ENCODE peak calls at places on chromosomes 12 and 14, in ten cellular contexts. One of them, this sample, is unnamed.

GRCh38 chr12:123444396-123445026 is 8.0 kb upstream of the RILPL2 start:
- DNase-seq in activated CD8-positive, alpha-beta T cell treated with anti-CD3 and anti-CD28 coated beads, Interleukin-2, amount 10 ng/mL, durations not matched to agents 7 days and 5 days: no peak
- DNase-seq in activated naive CD8-positive, alpha-beta T cell treated with anti-CD3 and anti-CD28 coated beads, Interleukin-2, amount 50 U/mL, for 24 hours: no peak
- DNase-seq in non-pigmented ciliary epithelial cell: peak; percentile 26
- DNase-seq in naive B cell: no peak
- DNase-seq in nucleus accumbens: no peak
- DNase-seq in neural crest cell: no peak
- DNase-seq in EL: no peak
- DNase-seq in amygdala: no peak
- DNase-seq in frontal cortex: no peak
- DNase-seq in this sample: peak; percentile 78

GRCh38 chr14:27995688-27996087 is 770.9 kb upstream of the FOXG1 start:
- DNase-seq in activated CD8-positive, alpha-beta T cell treated with anti-CD3 and anti-CD28 coated beads, Interleukin-2, amount 10 ng/mL, durations not matched to agents 7 days and 5 days: no peak
- DNase-seq in activated naive CD8-positive, alpha-beta T cell treated with anti-CD3 and anti-CD28 coated beads, Interleukin-2, amount 50 U/mL, for 24 hours: no peak
- DNase-seq in non-pigmented ciliary epithelial cell: no peak
- DNase-seq in naive B cell: no peak
- DNase-seq in nucleus accumbens: no peak
- DNase-seq in neural crest cell: no peak
- DNase-seq in EL: no peak
- DNase-seq in amygdala: no peak
- DNase-seq in frontal cortex: no peak
- DNase-seq in this sample: no peak

GRCh38 chr12:96981053-96981452 is 74.0 kb downstream of the NEDD1 start:
- DNase-seq in activated CD8-positive, alpha-beta T cell treated with anti-CD3 and anti-CD28 coated beads, Interleukin-2, amount 10 ng/mL, durations not matched to agents 7 days and 5 days: no peak
- DNase-seq in activated naive CD8-positive, alpha-beta T cell treated with anti-CD3 and anti-CD28 coated beads, Interleukin-2, amount 50 U/mL, for 24 hours: no peak
- DNase-seq in non-pigmented ciliary epithelial cell: peak; percentile 84
- DNase-seq in naive B cell: no peak
- DNase-seq in nucleus accumbens: no peak
- DNase-seq in neural crest cell: no peak
- DNase-seq in EL: peak; percentile 82
- DNase-seq in amygdala: no peak
- DNase-seq in frontal cortex: no peak
- DNase-seq in this sample: peak; percentile 81

GRCh38 chr12:113515082-113515856 is 43.6 kb upstream of the LHX5 start:
- DNase-seq in activated CD8-positive, alpha-beta T cell treated with anti-CD3 and anti-CD28 coated beads, Interleukin-2, amount 10 ng/mL, durations not matched to agents 7 days and 5 days: no peak
- DNase-seq in activated naive CD8-positive, alpha-beta T cell treated with anti-CD3 and anti-CD28 coated beads, Interleukin-2, amount 50 U/mL, for 24 hours: no peak
- DNase-seq in non-pigmented ciliary epithelial cell: no peak
- DNase-seq in naive B cell: no peak
- DNase-seq in nucleus accumbens: no peak
- DNase-seq in neural crest cell: no peak
- DNase-seq in EL: no peak
- DNase-seq in amygdala: no peak
- DNase-seq in frontal cortex: no peak
- DNase-seq in this sample: no peak

GRCh38 chr14:104868060-104868740 is 3.1 kb downstream of the CEP170B start:
- DNase-seq in activated CD8-positive, alpha-beta T cell treated with anti-CD3 and anti-CD28 coated beads, Interleukin-2, amount 10 ng/mL, durations not matched to agents 7 days and 5 days: no peak
- DNase-seq in activated naive CD8-positive, alpha-beta T cell treated with anti-CD3 and anti-CD28 coated beads, Interleukin-2, amount 50 U/mL, for 24 hours: no peak
- DNase-seq in non-pigmented ciliary epithelial cell: no peak
- DNase-seq in naive B cell: no peak
- DNase-seq in nucleus accumbens: no peak
- DNase-seq in neural crest cell: no peak
- DNase-seq in EL: no peak
- DNase-seq in amygdala: no peak
- DNase-seq in frontal cortex: no peak
- DNase-seq in this sample: no peak

GRCh38 chr12:29726741-29727348 is 56.9 kb downstream of the TMTC1 start:
- DNase-seq in activated CD8-positive, alpha-beta T cell treated with anti-CD3 and anti-CD28 coated beads, Interleukin-2, amount 10 ng/mL, durations not matched to agents 7 days and 5 days: no peak
- DNase-seq in activated naive CD8-positive, alpha-beta T cell treated with anti-CD3 and anti-CD28 coated beads, Interleukin-2, amount 50 U/mL, for 24 hours: no peak
- DNase-seq in non-pigmented ciliary epithelial cell: no peak
- DNase-seq in naive B cell: no peak
- DNase-seq in nucleus accumbens: no peak
- DNase-seq in neural crest cell: no peak
- DNase-seq in EL: no peak
- DNase-seq in amygdala: no peak
- DNase-seq in frontal cortex: no peak
- DNase-seq in this sample: no peak

GRCh38 chr14:101130861-101131260 is 227.3 kb upstream of the RTL1 start:
- DNase-seq in activated CD8-positive, alpha-beta T cell treated with anti-CD3 and anti-CD28 coated beads, Interleukin-2, amount 10 ng/mL, durations not matched to agents 7 days and 5 days: peak; percentile 11
- DNase-seq in activated naive CD8-positive, alpha-beta T cell treated with anti-CD3 and anti-CD28 coated beads, Interleukin-2, amount 50 U/mL, for 24 hours: no peak
- DNase-seq in non-pigmented ciliary epithelial cell: no peak
- DNase-seq in naive B cell: no peak
- DNase-seq in nucleus accumbens: no peak
- DNase-seq in neural crest cell: no peak
- DNase-seq in EL: no peak
- DNase-seq in amygdala: no peak
- DNase-seq in frontal cortex: no peak
- DNase-seq in this sample: no peak

GRCh38 chr12:104740668-104741067 is 217.4 kb downstream of the SLC41A2 start:
- DNase-seq in activated CD8-positive, alpha-beta T cell treated with anti-CD3 and anti-CD28 coated beads, Interleukin-2, amount 10 ng/mL, durations not matched to agents 7 days and 5 days: peak; percentile 60
- DNase-seq in activated naive CD8-positive, alpha-beta T cell treated with anti-CD3 and anti-CD28 coated beads, Interleukin-2, amount 50 U/mL, for 24 hours: no peak
- DNase-seq in non-pigmented ciliary epithelial cell: no peak
- DNase-seq in naive B cell: peak; percentile 73
- DNase-seq in nucleus accumbens: no peak
- DNase-seq in neural crest cell: no peak
- DNase-seq in EL: no peak
- DNase-seq in amygdala: no peak
- DNase-seq in frontal cortex: no peak
- DNase-seq in this sample: no peak

GRCh38 chr12:30269491-30269890 is 426.2 kb downstream of the IPO8 start:
- DNase-seq in activated CD8-positive, alpha-beta T cell treated with anti-CD3 and anti-CD28 coated beads, Interleukin-2, amount 10 ng/mL, durations not matched to agents 7 days and 5 days: no peak
- DNase-seq in activated naive CD8-positive, alpha-beta T cell treated with anti-CD3 and anti-CD28 coated beads, Interleukin-2, amount 50 U/mL, for 24 hours: no peak
- DNase-seq in non-pigmented ciliary epithelial cell: no peak
- DNase-seq in naive B cell: no peak
- DNase-seq in nucleus accumbens: no peak
- DNase-seq in neural crest cell: no peak
- DNase-seq in EL: no peak
- DNase-seq in amygdala: no peak
- DNase-seq in frontal cortex: no peak
- DNase-seq in this sample: no peak

GRCh38 chr12:95003213-95003920 is at the start of gene NDUFA12:
- DNase-seq in activated CD8-positive, alpha-beta T cell treated with anti-CD3 and anti-CD28 coated beads, Interleukin-2, amount 10 ng/mL, durations not matched to agents 7 days and 5 days: peak; percentile 97
- DNase-seq in activated naive CD8-positive, alpha-beta T cell treated with anti-CD3 and anti-CD28 coated beads, Interleukin-2, amount 50 U/mL, for 24 hours: peak; percentile 96
- DNase-seq in non-pigmented ciliary epithelial cell: peak; percentile 90
- DNase-seq in naive B cell: peak; percentile 92
- DNase-seq in nucleus accumbens: peak; percentile 77
- DNase-seq in neural crest cell: peak; percentile 89
- DNase-seq in EL: peak; percentile 97
- DNase-seq in amygdala: peak; percentile 92
- DNase-seq in frontal cortex: peak; percentile 43
- DNase-seq in this sample: peak; percentile 99

GRCh38 chr14:96067985-96068930 is 29.1 kb downstream of the C14orf132 start:
- DNase-seq in activated CD8-positive, alpha-beta T cell treated with anti-CD3 and anti-CD28 coated beads, Interleukin-2, amount 10 ng/mL, durations not matched to agents 7 days and 5 days: no peak
- DNase-seq in activated naive CD8-positive, alpha-beta T cell treated with anti-CD3 and anti-CD28 coated beads, Interleukin-2, amount 50 U/mL, for 24 hours: no peak
- DNase-seq in non-pigmented ciliary epithelial cell: no peak
- DNase-seq in naive B cell: no peak
- DNase-seq in nucleus accumbens: no peak
- DNase-seq in neural crest cell: no peak
- DNase-seq in EL: no peak
- DNase-seq in amygdala: no peak
- DNase-seq in frontal cortex: no peak
- DNase-seq in this sample: no peak

GRCh38 chr14:71166434-71166833 is 259.2 kb downstream of the PCNX1 start:
- DNase-seq in activated CD8-positive, alpha-beta T cell treated with anti-CD3 and anti-CD28 coated beads, Interleukin-2, amount 10 ng/mL, durations not matched to agents 7 days and 5 days: no peak
- DNase-seq in activated naive CD8-positive, alpha-beta T cell treated with anti-CD3 and anti-CD28 coated beads, Interleukin-2, amount 50 U/mL, for 24 hours: no peak
- DNase-seq in non-pigmented ciliary epithelial cell: peak; percentile 64
- DNase-seq in naive B cell: no peak
- DNase-seq in nucleus accumbens: no peak
- DNase-seq in neural crest cell: no peak
- DNase-seq in EL: peak; percentile 43
- DNase-seq in amygdala: no peak
- DNase-seq in frontal cortex: no peak
- DNase-seq in this sample: peak; percentile 33